ENCODE peak calls at places on chromosomes 6 and 20, in ten cellular contexts. Z is HFFc6; K is T-helper 1 cell; L is SJSA1; T is C1 segment of cervical spinal cord; D is GM12892; C is stimulated activated CD8-positive, alpha-beta memory T cell treated with anti-CD3 and anti-CD28 coated beads, Interleukin-12 subunit alpha, Interleukin-12 subunit beta, amount 100 ng/mL, for 4 hours; E is GDM1; I is GM04503; M is fibroblast of pulmonary artery. W is an unnamed sample.

GRCh38 chr20:49411221-49411925 is 71.1 kb downstream of the KCNB1 start:
- DNase-seq in Z (no peak), K (no peak), L (no peak), T (no peak), D (no peak), C (no peak), E (no peak), I (no peak), M (no peak), W (no peak)

GRCh38 chr6:75415804-75416203 is 77.8 kb downstream of the FILIP1 start:
- DNase-seq in Z (no peak), K (no peak), L (no peak), T (no peak), D (no peak), C (no peak), E (no peak), I (no peak), M (no peak), W (no peak)

GRCh38 chr6:139603554-139603953 is 229.1 kb upstream of the CITED2 start:
- DNase-seq in Z (no peak), K (no peak), L (no peak), T (no peak), D (no peak), C (no peak), E (no peak), I (no peak), M (no peak), W (no peak)

GRCh38 chr6:56663344-56663743 is 20.7 kb upstream of the DST start:
- DNase-seq in Z (peak; percentile 34), K (no peak), L (no peak), T (no peak), D (no peak), C (no peak), E (no peak), I (no peak), M (no peak), W (no peak)

GRCh38 chr6:54850061-54850460 is 3.5 kb downstream of the FAM83B start:
- DNase-seq in Z (no peak), K (no peak), L (no peak), T (no peak), D (no peak), C (no peak), E (no peak), I (no peak), M (no peak), W (no peak)

GRCh38 chr6:111841822-111842221 is 31.4 kb downstream of the FYN start:
- DNase-seq in Z (no peak), K (no peak), L (peak; percentile 83), T (no peak), D (no peak), C (no peak), E (peak; percentile 76), I (no peak), M (peak; percentile 79), W (peak; percentile 95)

GRCh38 chr6:24935753-24936152 is at the start of gene RIPOR2:
- DNase-seq in Z (no peak), K (peak; percentile 49), L (no peak), T (no peak), D (no peak), C (no peak), E (no peak), I (no peak), M (no peak), W (no peak)

GRCh38 chr6:27295301-27296079 is 16.6 kb downstream of the POM121L2 start:
- DNase-seq in Z (peak; percentile 90), K (no peak), L (no peak), T (no peak), D (no peak), C (no peak), E (no peak), I (peak; percentile 50), M (peak; percentile 72), W (peak; percentile 82)

GRCh38 chr6:127302728-127303675 is 36.3 kb downstream of the RNF146 start:
- DNase-seq in Z (peak; percentile 42), K (no peak), L (peak; percentile 66), T (no peak), D (no peak), C (no peak), E (no peak), I (peak; percentile 6), M (peak; percentile 72), W (peak; percentile 54)

GRCh38 chr20:56996533-56996932 is 269.9 kb downstream of the BMP7 start:
- DNase-seq in Z (no peak), K (no peak), L (no peak), T (no peak), D (no peak), C (no peak), E (no peak), I (no peak), M (no peak), W (no peak)

GRCh38 chr20:54043044-54043967 is 27.1 kb downstream of the BCAS1 start:
- DNase-seq in Z (no peak), K (no peak), L (no peak), T (no peak), D (no peak), C (no peak), E (no peak), I (no peak), M (no peak), W (no peak)

GRCh38 chr6:72525821-72526550 is 95.9 kb upstream of the KCNQ5 start:
- DNase-seq in Z (peak; percentile 7), K (no peak), L (no peak), T (no peak), D (no peak), C (no peak), E (no peak), I (no peak), M (no peak), W (peak; percentile 32)

GRCh38 chr6:132052096-132052495 is 100.9 kb upstream of the CCN2 start:
- DNase-seq in Z (no peak), K (no peak), L (no peak), T (no peak), D (no peak), C (no peak), E (no peak), I (no peak), M (no peak), W (no peak)

GRCh38 chr6:5398530-5398929 is 137.2 kb downstream of the FARS2 start:
- DNase-seq in Z (peak; percentile 25), K (no peak), L (peak; percentile 28), T (no peak), D (no peak), C (no peak), E (peak; percentile 45), I (no peak), M (peak; percentile 74), W (peak; percentile 41)

GRCh38 chr20:6333110-6333509 is 210.3 kb upstream of the FERMT1 start:
- DNase-seq in Z (no peak), K (no peak), L (no peak), T (no peak), D (no peak), C (no peak), E (no peak), I (no peak), M (no peak), W (no peak)

GRCh38 chr20:58911970-58912369 is 59.5 kb downstream of the GNAS start:
- DNase-seq in Z (no peak), K (no peak), L (no peak), T (no peak), D (no peak), C (no peak), E (no peak), I (no peak), M (no peak), W (no peak)

GRCh38 chr6:83847179-83847578 is 6.0 kb upstream of the RIPPLY2 start:
- DNase-seq in Z (no peak), K (no peak), L (no peak), T (no peak), D (no peak), C (no peak), E (no peak), I (no peak), M (no peak), W (no peak)